ENCODE peak calls at places on chromosome 4, in four cellular contexts. R is pancreas, I is aorta, K is right atrium auricular region. F is an unnamed sample.

GRCh38 chr4:140675599-140676231 is 80.5 kb downstream of the TBC1D9 start:
- DNase-seq in I (no peak), K (no peak), R (no peak), F (no peak)

GRCh38 chr4:8840006-8840793 is 31.4 kb downstream of the HMX1 start:
- DNase-seq in K (no peak), I (peak; percentile 59), R (peak; percentile 8), F (peak; percentile 10)

GRCh38 chr4:187172340-187172761 is 448.7 kb upstream of the FAT1 start:
- DNase-seq in I (no peak), K (no peak), R (no peak), F (no peak)

GRCh38 chr4:118981839-118982381 is 93.3 kb downstream of the SYNPO2 start:
- DNase-seq in R (peak; percentile 58), K (peak; percentile 79), I (no peak), F (peak; percentile 67)

GRCh38 chr4:125489952-125490690 is 175.4 kb downstream of the FAT4 start:
- DNase-seq in I (no peak), K (no peak), R (no peak), F (no peak)

GRCh38 chr4:176778063-176778462 is 14.7 kb downstream of the VEGFC start:
- DNase-seq in K (no peak), I (no peak), R (no peak), F (no peak)

GRCh38 chr4:106971586-106971985 is 64.5 kb downstream of the DKK2 start:
- DNase-seq in K (no peak), I (no peak), R (no peak), F (no peak)

GRCh38 chr4:159169903-159170302 is 67.0 kb downstream of the RAPGEF2 start:
- DNase-seq in I (no peak), K (no peak), R (no peak), F (no peak)

GRCh38 chr4:140049024-140049923 is 104.7 kb downstream of the MAML3 start:
- DNase-seq in I (no peak), K (no peak), R (peak; percentile 54), F (no peak)

GRCh38 chr4:113471141-113471860 is 290.2 kb downstream of the CAMK2D start:
- DNase-seq in R (no peak), I (no peak), K (no peak), F (no peak)

GRCh38 chr4:76692761-76693160 is 205.2 kb downstream of the SOWAHB start:
- DNase-seq in R (no peak), K (no peak), I (no peak), F (no peak)

GRCh38 chr4:76690091-76690905 is 207.6 kb downstream of the SOWAHB start:
- DNase-seq in I (no peak), R (no peak), K (no peak), F (no peak)

GRCh38 chr4:76690906-76691275 is 207.1 kb downstream of the SOWAHB start:
- DNase-seq in I (no peak), R (no peak), K (no peak), F (no peak)

GRCh38 chr4:76694056-76694455 is 203.9 kb downstream of the SOWAHB start:
- DNase-seq in K (no peak), R (no peak), I (no peak), F (no peak)

DNA sequence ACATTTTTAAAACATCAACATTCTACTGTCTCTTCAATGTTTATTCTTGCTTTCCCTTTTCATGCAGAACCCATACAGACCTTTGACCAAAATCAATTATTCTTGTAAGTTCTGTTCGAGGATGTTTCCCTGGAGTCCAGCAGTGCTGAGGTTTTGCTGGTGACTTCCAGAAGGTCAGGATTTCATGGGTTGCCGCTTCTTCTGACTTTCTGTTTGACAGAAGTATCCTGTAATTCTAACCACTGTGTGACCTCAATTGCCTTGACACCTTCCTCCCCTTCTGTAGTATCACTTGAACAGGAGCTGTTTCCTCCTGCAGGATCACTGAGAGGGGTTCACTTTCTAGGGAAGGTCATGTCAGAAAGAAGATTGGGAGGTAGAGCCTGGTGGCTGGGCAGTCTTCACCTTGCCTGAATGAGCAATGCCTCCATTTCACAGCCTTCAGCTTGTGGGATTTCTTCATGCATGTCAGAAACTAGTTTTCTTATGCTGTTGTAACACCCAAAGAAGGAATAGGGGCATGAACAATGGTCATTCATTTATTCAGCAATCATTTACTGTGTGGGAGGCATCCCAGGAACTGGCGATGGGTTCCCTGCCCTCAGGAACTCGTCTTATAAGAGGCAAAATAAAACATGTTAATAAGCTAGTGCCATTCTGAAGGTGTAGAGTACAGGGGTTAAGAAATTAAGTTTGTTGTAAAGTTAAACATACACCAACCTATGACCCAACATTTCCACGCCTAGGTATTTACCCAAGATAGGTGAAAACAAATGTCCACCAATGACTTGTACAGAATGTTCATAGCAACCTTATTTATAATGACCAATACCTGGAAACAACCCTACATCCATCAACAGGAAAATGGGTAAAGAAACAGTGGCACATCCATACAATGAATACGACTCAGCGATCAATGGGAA is 205.9 kb downstream of the SOWAHB start:
- DNase-seq in K (no peak), R (no peak), I (no peak), F (no peak)
- H3K4me1 ChIP-seq in K (no peaks in the 10 kb centered on the region), R (no peaks in the 10 kb centered on the region), I (peaks cover 23% of the 10 kb centered on the region), F (peaks cover 78% of the 10 kb centered on the region)

DNA sequence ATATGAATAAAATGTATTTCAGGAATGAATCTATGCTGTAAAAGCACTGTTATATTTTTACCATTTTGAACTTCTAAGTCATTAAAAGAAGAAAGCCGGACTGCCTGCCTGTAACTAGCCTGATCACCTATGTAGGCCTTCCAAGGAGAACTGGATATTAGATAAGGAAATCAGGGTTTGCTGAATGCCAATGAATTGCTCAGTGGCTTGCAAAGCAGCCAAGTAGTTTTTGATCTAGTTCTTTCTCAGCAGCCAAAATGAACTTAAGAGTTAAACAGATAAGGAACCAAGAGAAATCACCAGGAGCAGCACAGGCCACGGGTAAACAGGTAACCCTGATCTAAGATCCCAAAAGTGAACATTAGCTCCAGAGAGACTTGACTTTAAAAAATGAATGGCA is 3.3 kb downstream of the ANXA5 start:
- DNase-seq in R (no peak), K (no peak), I (no peak), F (no peak)
- H3K4me1 ChIP-seq in R (peaks cover 37% of the 10 kb centered on the region), K (no peaks in the 10 kb centered on the region), I (peaks cover 18% of the 10 kb centered on the region), F (peaks cover 54% of the 10 kb centered on the region)

DNA sequence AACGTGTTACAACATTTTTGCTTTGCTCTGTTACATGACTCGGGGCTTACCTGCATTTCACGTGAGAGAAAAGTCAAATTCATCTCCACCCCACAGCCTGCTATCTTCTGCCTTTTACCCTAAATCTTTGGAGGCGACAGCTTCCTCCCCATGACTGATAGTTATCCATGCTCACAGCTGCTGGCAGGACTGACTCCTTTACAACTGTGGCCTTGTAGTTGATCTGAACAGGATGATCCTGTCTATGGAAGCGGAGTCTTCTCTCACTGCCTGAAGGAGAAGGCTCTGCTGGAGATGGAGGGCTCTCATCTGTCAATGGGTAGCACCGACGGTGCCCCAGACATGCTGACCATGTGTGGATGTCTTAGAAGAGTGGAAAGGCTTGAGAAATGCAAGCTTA is 151.0 kb downstream of the CBR4 start:
- DNase-seq in R (no peak), I (no peak), K (no peak), F (no peak)
- H3K4me1 ChIP-seq in R (no peaks in the 10 kb centered on the region), I (peaks cover 19% of the 10 kb centered on the region), K (no peaks in the 10 kb centered on the region), F (peaks cover 72% of the 10 kb centered on the region)

DNA sequence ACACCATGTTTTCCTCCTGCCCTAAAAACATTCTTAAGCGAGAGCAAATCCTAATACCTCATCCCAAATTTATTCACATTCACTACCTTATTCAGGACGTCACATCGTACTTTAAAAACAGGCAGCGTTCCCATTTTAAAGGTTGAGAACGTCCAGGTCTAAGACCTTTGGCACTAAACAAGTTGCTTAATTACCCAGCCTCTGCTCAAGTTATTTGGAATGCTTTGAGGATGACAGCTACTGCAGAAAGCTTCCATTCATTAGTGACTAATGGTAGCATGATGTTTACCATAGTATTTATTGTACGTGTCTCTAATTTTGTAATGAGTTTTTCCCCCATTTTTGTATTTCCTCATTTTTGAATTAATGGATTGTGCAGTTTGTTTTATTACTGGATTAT is 1.5 kb downstream of the USP38 start:
- DNase-seq in R (no peak), I (no peak), K (no peak), F (no peak)
- H3K4me1 ChIP-seq in R (peaks cover 26% of the 10 kb centered on the region), I (no peaks in the 10 kb centered on the region), K (no peaks in the 10 kb centered on the region), F (peaks cover 9% of the 10 kb centered on the region)

DNA sequence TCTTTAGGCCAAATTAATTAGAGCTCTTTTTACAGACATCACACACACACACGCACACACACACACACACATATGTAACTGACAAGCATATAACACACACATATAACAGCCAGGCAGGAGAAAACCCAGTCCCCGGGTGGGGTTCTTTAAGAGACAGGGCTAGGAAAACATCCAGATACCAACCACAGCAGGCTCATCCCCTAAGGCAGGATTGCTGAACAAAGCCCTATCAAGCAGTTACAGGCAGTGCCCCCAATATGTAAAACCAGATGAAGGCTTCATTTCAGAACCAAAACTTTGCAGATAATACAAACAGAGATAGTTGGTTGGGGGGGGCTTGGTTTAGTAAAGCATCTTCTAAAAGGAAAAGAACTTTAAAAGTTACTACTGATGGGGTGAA is 18.0 kb upstream of the FAM47E start:
- DNase-seq in K (no peak), I (no peak), R (no peak), F (no peak)
- H3K4me1 ChIP-seq in K (no peaks in the 10 kb centered on the region), I (no peaks in the 10 kb centered on the region), R (peaks cover 23% of the 10 kb centered on the region), F (no peaks in the 10 kb centered on the region)